ENCODE peak calls at places on chromosomes 1 and 21, in six cellular contexts. L is endothelial cell of umbilical vein, G is A549, A is HepG2, U is K562, M is GM12878. K is an unnamed sample.

GRCh38 chr1:219812491-219813221 is 115.7 kb downstream of the SLC30A10 start:
- DNase-seq in G (peak), M (no peak), U (peak), A (peak), L (peak), K (peak)

GRCh38 chr1:113415256-113416189 is 25.2 kb downstream of the MAGI3 start:
- DNase-seq in M (no peak), A (no peak), G (no peak), L (no peak), U (no peak), K (peak)

GRCh38 chr1:97693601-97694000 is 227.2 kb downstream of the DPYD start:
- DNase-seq in L (no peak), U (no peak), M (no peak), G (no peak), A (no peak), K (no peak)

GRCh38 chr1:15849775-15850449 is 2.4 kb downstream of the SPEN start:
- DNase-seq in G (peak), A (peak), U (peak), M (no peak), L (peak), K (peak)

GRCh38 chr1:245262876-245263625 is 108.3 kb downstream of the KIF26B start:
- DNase-seq in M (no peak), G (no peak), A (no peak), U (no peak), L (no peak), K (no peak)

GRCh38 chr1:2231667-2232254 is 3.6 kb downstream of the SKI start:
- DNase-seq in M (no peak), G (no peak), L (peak), U (peak), A (peak), K (peak)

GRCh38 chr1:2646837-2647236 is 14.0 kb upstream of the MMEL1 start:
- DNase-seq in U (no peak), G (no peak), M (no peak), A (no peak), L (no peak), K (no peak)

GRCh38 chr1:44609412-44609767 is 64.9 kb downstream of the TMEM53 start:
- DNase-seq in M (no peak), A (peak), U (peak), L (peak), G (no peak), K (peak)

GRCh38 chr1:232884262-232884661 is 66.1 kb upstream of the NTPCR start:
- DNase-seq in A (no peak), U (no peak), M (no peak), G (no peak), L (no peak), K (no peak)

GRCh38 chr1:192153276-192153675 is 5.0 kb upstream of the RGS18 start:
- DNase-seq in M (no peak), A (no peak), L (peak), U (no peak), G (no peak), K (no peak)

GRCh38 chr1:50704126-50704525 is 255.9 kb downstream of the FAF1 start:
- DNase-seq in L (peak), U (peak), G (peak), M (no peak), A (peak), K (peak)

GRCh38 chr1:25223471-25223870 is 8.8 kb downstream of the SYF2 start:
- DNase-seq in M (no peak), G (no peak), A (no peak), U (no peak), L (no peak), K (no peak)

GRCh38 chr1:17639703-17640340 is 100.3 kb downstream of the ARHGEF10L start:
- DNase-seq in L (no peak), A (no peak), G (no peak), U (no peak), M (no peak), K (no peak)

GRCh38 chr1:236154671-236155398 is 12.5 kb downstream of the GPR137B start:
- DNase-seq in M (no peak), U (no peak), G (no peak), L (no peak), A (no peak), K (peak)

GRCh38 chr1:155124503-155125463 is 2.9 kb upstream of the EFNA1 start:
- DNase-seq in A (no peak), L (peak), G (no peak), U (no peak), M (no peak), K (no peak)

GRCh38 chr21:26011292-26011940 is 159.2 kb downstream of the APP start:
- DNase-seq in M (no peak), L (no peak), G (no peak), U (no peak), A (no peak), K (peak)

GRCh38 chr1:162997499-162998285 is 71.5 kb upstream of the RGS4 start:
- DNase-seq in G (no peak), A (no peak), U (no peak), L (no peak), M (no peak), K (no peak)

GRCh38 chr1:205580140-205580922 is 51.5 kb downstream of the ELK4 start:
- DNase-seq in M (no peak), G (no peak), U (no peak), A (no peak), L (no peak), K (no peak)

GRCh38 chr21:39020751-39021474 is 162.3 kb downstream of the PSMG1 start:
- DNase-seq in A (peak), M (no peak), L (peak), G (no peak), U (no peak), K (peak)

GRCh38 chr1:9052272-9053049 is 17.0 kb downstream of the SLC2A5 start:
- DNase-seq in G (no peak), A (no peak), U (no peak), M (no peak), L (no peak), K (no peak)

GRCh38 chr21:41199123-41199522 is 31.2 kb downstream of the BACE2 start:
- DNase-seq in M (no peak), A (no peak), G (no peak), L (no peak), U (no peak), K (no peak)

GRCh38 chr1:165696625-165697100 is 1.7 kb downstream of the ALDH9A1 start:
- DNase-seq in U (no peak), A (no peak), M (no peak), L (peak), G (no peak), K (peak)

GRCh38 chr1:165697881-165698842 is at the start of gene ALDH9A1:
- DNase-seq in M (peak), G (peak), L (peak), U (peak), A (peak), K (peak)

GRCh38 chr1:165703648-165704047 is 5.3 kb upstream of the ALDH9A1 start:
- DNase-seq in L (no peak), A (peak), G (no peak), M (no peak), U (no peak), K (no peak)

GRCh38 chr1:165697491-165697880 is 876 bp downstream of the ALDH9A1 start:
- DNase-seq in M (no peak), U (no peak), A (no peak), G (no peak), L (peak), K (no peak)

DNA sequence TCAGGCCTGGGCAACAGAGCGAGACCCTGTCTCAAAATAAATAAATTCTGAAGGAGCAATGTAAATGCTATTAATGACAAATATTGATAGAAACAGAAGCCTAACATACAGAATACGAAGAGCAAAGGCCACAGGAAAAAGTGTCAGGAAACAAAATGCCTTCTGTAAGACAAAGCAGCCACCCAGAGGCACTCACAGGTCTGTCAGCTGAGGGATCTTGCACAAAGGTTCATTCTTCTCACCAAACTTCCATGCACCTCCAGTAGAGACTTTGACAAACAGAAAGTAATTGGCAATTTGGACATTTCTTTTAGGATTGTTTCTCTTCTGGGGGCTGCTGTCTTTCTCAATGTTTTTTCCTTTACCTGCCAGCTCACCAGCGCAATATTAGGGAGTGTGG is 1.2 kb upstream of the ALDH9A1 start:
- DNase-seq in A (peak), M (no peak), L (no peak), G (no peak), U (no peak), K (peak)
- TF ChIP-seq MAX in A (no peak), M (no peak), L (no peak), G (no peak), U (no peak), K (no peak)

GRCh38 chr1:151273924-151274466 is 8.1 kb upstream of the ZNF687 start:
- DNase-seq in L (no peak), G (no peak), A (no peak), M (no peak), U (no peak), K (no peak)
- TF ChIP-seq MYC in L (no peak), G (no peak), A (no peak), M (no peak), U (no peak), K (no peak)

GRCh38 chr1:115306146-115306545 is 31.9 kb downstream of the NGF start:
- DNase-seq in M (no peak), U (no peak), G (no peak), L (no peak), A (no peak), K (no peak)
- TF ChIP-seq MAX in M (no peak), U (no peak), G (no peak), L (no peak), A (no peak), K (no peak)

GRCh38 chr1:225738763-225739162 is 38.9 kb upstream of the SRP9 start:
- DNase-seq in G (no peak), M (no peak), L (no peak), U (no peak), A (no peak), K (no peak)
- TF ChIP-seq MYC in G (no peak), M (no peak), L (no peak), U (no peak), A (no peak), K (no peak)

GRCh38 chr1:234743866-234744581 is 134.0 kb upstream of the IRF2BP2 start:
- DNase-seq in U (no peak), G (no peak), A (no peak), L (peak), M (no peak), K (no peak)

GRCh38 chr1:234745844-234746797 is 136.1 kb upstream of the IRF2BP2 start:
- DNase-seq in U (peak), M (no peak), G (no peak), L (peak), A (no peak), K (peak)

GRCh38 chr1:234748066-234748465 is 138.1 kb upstream of the IRF2BP2 start:
- DNase-seq in G (no peak), A (peak), U (no peak), M (no peak), L (no peak), K (no peak)

GRCh38 chr1:234748713-234749112 is 138.7 kb upstream of the IRF2BP2 start:
- DNase-seq in A (no peak), M (no peak), U (no peak), L (no peak), G (no peak), K (no peak)

DNA sequence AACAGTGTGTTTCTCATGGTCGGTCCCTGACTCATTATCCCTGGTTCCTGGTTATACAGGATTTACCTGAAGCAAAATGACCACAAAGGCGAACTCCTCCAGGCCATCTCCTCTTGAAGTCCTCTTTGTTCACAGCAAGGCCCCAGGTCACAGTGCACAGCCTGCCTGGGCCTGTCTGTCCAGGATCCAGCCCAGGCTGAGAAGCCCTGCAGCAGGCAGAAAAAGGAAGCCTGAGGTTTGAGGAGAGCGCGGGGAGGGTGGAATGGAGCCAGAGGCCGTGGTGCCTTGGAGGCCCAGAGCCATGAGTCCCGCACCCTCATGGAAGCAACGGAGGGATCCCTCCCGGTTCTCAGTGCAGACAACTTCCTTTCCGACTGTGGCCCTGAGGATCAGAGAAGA is 136.8 kb upstream of the IRF2BP2 start:
- DNase-seq in M (no peak), G (no peak), A (no peak), U (no peak), L (no peak), K (no peak)
- TF ChIP-seq MAX in M (no peak), G (no peak), A (no peak), U (no peak), L (no peak), K (no peak)

DNA sequence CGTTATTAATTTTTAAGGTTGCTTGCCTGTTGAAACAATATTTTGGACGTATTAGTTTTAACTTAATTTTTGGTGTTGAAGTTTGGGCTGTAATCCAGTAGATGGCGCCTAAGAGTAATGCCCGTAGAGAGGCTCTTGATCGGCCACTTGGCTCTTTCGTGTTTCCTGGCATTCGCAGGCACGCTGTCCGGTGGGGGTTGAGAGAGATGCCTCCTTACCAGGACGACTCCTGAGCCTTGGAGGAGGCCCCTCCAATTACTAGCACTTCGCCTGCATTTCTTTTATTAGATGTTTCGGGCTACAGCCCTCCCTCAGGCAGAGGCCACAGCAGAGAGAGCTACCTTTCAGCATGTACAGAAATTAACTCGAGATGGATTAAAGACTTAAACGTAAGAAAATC is 12.0 kb downstream of the OR2M4 start:
- DNase-seq in M (peak), A (peak), G (peak), U (peak), L (no peak), K (peak)
- TF ChIP-seq MYC in M (no peak), A (no peak), G (no peak), U (no peak), L (no peak), K (no peak)

DNA sequence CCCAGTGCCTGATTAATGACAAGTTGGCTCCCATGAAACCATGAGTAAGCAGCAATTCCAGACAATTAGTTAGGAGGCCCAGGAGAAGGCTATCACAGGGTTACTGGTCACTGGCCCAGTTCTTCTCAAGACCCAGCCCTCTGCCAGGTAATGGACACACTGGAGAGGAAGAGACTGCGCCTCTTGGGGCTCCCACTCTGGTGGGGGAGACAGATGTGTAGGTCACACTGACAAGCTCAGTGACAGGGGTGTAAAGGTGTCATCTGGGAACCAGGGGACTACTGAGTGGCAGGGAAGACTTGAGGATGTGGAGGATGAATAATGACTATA is 4.9 kb downstream of the HPCA start:
- DNase-seq in M (no peak), A (no peak), L (no peak), U (no peak), G (no peak), K (no peak)
- TF ChIP-seq MAX in M (no peak), A (no peak), L (no peak), U (no peak), G (no peak), K (no peak)